ENCODE peak calls at places on chromosome X, in five cellular contexts. U is SK-N-SH, O is K562, D is A549, X is GM12878. Z is an unnamed sample.

GRCh38 chrX:70336767-70337166 is 46.9 kb downstream of the KIF4A start:
- DNase-seq in O (no peak), U (no peak), D (no peak), X (peak), Z (no peak)

GRCh38 chrX:19670854-19671620 is 155.7 kb upstream of the MAP3K15 start:
- DNase-seq in D (peak), U (peak), X (no peak), O (no peak), Z (peak)

GRCh38 chrX:155028749-155029360 is 2.2 kb downstream of the FUNDC2 start:
- DNase-seq in D (peak), X (no peak), U (no peak), O (peak), Z (no peak)

GRCh38 chrX:68292471-68292870 is 140.8 kb downstream of the OPHN1 start:
- DNase-seq in O (no peak), D (no peak), X (no peak), U (no peak), Z (no peak)

GRCh38 chrX:129984196-129984962 is 1.9 kb downstream of the BCORL1 start:
- DNase-seq in O (peak), U (peak), X (no peak), D (peak), Z (no peak)

GRCh38 chrX:42505057-42505456 is 272.9 kb downstream of the PPP1R2C start:
- DNase-seq in D (no peak), O (no peak), X (no peak), U (no peak), Z (no peak)

GRCh38 chrX:69163936-69164741 is 1.1 kb downstream of the PJA1 start:
- DNase-seq in X (no peak), O (peak), D (no peak), U (peak), Z (no peak)

GRCh38 chrX:16559206-16559619 is 90.7 kb upstream of the S100G start:
- DNase-seq in D (no peak), X (no peak), O (no peak), U (no peak), Z (no peak)

GRCh38 chrX:131262738-131263679 is 26.1 kb downstream of the IGSF1 start:
- DNase-seq in D (peak), X (no peak), O (peak), U (no peak), Z (peak)

GRCh38 chrX:107849747-107850478 is 24.2 kb downstream of the MID2 start:
- DNase-seq in X (no peak), D (peak), O (no peak), U (no peak), Z (no peak)

GRCh38 chrX:85243761-85244410 is at the start of the genes SATL1 and ZNF711:
- DNase-seq in O (peak), U (peak), D (peak), X (no peak), Z (peak)

GRCh38 chrX:103012945-103013344 is 51.0 kb downstream of the BEX1 start:
- DNase-seq in D (no peak), X (no peak), O (no peak), U (no peak), Z (no peak)

GRCh38 chrX:153884136-153885076 is 1.6 kb downstream of the L1CAM start:
- DNase-seq in X (no peak), O (no peak), D (peak), U (no peak), Z (no peak)

GRCh38 chrX:106707771-106708454 is 18.6 kb upstream of the RNF128 start:
- DNase-seq in U (no peak), D (peak), X (no peak), O (no peak), Z (no peak)

GRCh38 chrX:64792598-64793337 is 183.5 kb downstream of the ZC4H2 start:
- DNase-seq in U (no peak), D (no peak), X (no peak), O (no peak), Z (no peak)
- TF ChIP-seq RAD21 in U (no peak), D (no peak), X (no peak), O (no peak), Z (no peak)

DNA sequence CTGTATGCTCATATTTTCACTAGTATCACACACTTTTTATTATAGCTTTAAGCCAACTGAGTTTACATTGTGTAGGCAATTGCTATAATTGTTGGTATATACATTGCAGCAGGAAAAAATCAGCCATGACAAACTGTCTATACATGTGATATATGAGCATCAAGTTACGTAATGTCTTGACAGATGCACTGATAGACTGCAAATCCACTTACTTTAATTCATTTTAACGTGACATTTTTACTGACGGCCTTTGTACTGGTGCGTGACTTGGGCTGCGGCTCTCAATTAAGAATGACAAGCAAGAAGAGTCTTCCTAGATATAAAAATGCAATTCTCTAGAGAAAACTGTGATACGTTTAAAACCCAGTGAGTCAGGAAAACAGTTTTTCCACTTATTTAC is 143.8 kb downstream of the ACTRT1 start:
- DNase-seq in X (no peak), U (no peak), O (no peak), D (no peak), Z (no peak)
- TF ChIP-seq EP300 in X (no peak), U (no peak), O (no peak), D (no peak), Z (no peak)

GRCh38 chrX:137432609-137433008 is 133.3 kb upstream of the ZIC3 start:
- DNase-seq in U (peak), X (no peak), D (peak), O (peak), Z (peak)
- TF ChIP-seq RAD21 in U (peak), X (peak), D (no peak), O (peak), Z (no peak)

GRCh38 chrX:118727686-118728339 is 407 bp downstream of the IL13RA1 start:
- DNase-seq in X (no peak), O (peak), U (no peak), D (peak), Z (peak)

GRCh38 chrX:118729043-118729652 is 1.7 kb downstream of the IL13RA1 start:
- DNase-seq in O (no peak), X (no peak), D (no peak), U (no peak), Z (no peak)

GRCh38 chrX:118724352-118724751 is 3.1 kb upstream of the IL13RA1 start:
- DNase-seq in D (no peak), O (no peak), U (no peak), X (no peak), Z (no peak)

GRCh38 chrX:118724775-118725174 is 2.6 kb upstream of the IL13RA1 start:
- DNase-seq in X (no peak), D (peak), U (no peak), O (peak), Z (peak)

DNA sequence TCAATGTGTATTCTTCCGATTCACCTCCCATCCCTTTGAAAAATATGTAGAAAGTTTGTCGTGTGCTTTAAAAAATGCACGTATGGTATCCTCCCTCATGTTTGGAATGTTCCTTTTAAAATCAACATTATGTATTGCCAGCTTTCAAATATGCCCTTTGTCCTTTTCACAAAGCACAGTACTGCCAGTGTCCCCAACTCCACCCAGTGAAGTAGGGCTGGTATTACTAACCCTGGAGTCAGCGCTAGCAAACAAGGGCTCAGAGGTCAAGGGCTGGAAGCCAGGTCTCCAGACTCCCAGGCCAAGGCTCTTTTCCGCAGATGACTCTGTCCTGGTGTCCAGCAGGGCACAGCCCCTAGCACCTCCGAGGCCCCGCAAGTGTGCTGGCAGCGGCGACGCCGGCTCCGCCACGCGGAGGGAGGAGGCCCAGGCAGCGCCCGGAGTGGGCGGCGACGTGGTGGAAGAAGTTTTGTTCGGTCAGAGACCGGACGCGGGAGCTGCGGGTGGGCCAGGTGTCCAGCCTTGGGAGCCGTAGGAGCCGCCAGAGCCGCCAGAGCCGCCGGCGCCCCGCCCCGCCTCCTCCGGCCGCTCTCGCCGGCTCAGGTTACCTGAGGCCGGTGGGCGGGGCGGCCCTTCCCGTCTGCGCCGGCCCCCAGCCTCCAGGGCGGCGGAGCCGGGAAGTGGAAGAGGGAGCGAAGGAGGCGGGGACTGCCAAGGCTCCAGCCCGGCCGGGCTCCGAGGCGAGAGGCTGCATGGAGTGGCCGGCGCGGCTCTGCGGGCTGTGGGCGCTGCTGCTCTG is at the start of gene IL13RA1:
- DNase-seq in O (peak), X (no peak), U (peak), D (peak), Z (peak)
- TF ChIP-seq EP300 in O (no peak), X (no peak), U (no peak), D (no peak), Z (peak)

DNA sequence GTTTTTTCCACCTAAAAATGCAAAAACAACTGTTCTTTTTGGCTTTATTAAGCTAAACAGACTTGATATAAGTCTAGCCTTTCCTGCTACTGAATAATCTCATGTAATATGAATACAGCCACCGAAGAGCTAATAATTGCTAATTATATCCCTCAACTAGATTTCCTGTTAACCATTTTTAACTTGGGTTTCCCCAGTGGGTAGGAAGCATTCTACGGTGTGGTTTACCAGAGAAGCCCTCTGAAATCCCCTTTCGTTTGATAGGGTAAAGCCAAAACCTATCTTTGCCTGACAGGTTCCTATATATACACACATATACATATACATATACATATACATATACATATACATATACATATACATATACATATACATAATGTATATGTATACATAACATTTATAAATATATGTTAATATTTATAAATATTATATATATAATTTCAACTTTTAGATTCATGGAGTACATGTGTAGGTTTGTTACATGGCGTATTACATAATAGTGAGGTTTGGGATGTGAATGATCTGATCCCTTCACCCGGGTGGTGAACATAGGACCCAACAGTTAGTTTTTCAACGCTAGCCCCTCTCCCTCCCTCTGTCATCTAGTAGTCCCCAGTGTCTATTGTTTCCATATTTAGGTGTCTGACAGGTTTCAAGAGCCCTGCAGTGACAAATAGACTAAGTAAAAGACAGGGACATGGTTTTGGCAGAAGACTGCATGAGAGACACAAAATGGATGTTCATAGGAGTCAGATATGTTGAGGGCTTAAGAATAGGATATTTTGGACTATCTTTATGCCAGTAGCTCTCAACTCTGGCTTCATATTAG is 62.4 kb downstream of the ATXN3L start:
- DNase-seq in O (no peak), D (no peak), U (no peak), X (peak), Z (no peak)
- TF ChIP-seq RAD21 in O (no peak), D (no peak), U (no peak), X (peak), Z (no peak)

DNA sequence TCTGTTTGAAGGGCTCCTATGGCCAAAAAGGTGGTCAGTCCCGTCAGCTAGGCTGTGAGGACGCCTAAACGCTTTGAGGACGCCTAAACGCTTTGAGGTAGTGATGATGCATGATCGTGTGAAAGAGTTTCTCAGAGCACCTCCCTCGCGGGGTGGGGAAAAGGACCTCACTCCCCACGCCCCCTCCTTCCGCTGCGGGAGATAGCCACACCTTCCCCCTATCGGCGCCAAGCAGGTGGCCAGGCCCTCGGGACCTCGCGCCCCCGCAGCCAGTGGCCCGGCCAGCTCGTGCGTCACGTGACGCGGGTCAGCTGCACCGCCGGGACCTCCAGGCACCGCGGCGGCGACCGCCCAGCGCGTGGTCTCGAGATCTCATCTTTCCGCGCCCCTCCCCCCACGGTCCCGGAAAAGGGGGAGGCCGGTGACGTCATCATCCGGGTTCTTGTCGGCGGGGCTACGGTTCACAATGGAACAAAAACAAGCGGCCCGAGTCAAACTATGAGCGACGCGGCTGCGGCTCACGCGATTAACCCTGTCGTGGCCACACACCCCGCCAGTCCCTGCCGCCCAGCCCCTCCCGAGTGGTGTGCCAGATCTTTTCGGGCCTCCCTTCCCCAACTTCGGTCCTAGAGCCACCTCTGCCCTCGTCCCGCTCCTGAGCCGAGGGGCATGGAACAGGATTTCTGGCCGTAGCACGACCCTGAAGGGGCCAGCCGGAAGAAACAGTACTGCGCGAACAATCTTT is 713 bp upstream of the USP9X start:
- DNase-seq in X (peak), U (peak), D (peak), O (peak), Z (peak)
- TF ChIP-seq EP300 in X (peak), U (no peak), D (peak), O (peak), Z (no peak)

GRCh38 chrX:34956915-34957314 is 14.3 kb downstream of the FAM47B start:
- DNase-seq in D (peak), U (no peak), X (no peak), O (no peak), Z (no peak)
- TF ChIP-seq RAD21 in D (no peak), U (no peak), X (no peak), O (no peak), Z (no peak)

DNA sequence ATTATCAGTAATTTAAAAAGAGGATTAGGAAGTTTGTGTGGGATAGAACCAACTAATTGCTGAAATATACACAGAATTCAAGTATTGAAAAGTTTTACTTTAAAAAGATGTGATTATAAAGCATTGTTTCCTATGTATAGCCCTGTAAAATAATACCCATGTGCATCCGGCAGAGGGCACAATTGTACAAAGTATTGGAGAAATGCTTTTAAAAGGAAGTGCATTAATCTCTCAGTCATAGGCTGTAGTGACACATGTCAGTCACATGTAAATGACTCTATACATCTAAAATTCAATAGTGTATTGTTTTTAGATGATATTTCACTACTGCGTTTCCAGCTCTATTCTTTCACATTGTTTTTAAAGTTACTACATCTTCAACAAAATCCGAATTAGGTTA is 9.7 kb upstream of the GEMIN8 start:
- DNase-seq in X (no peak), D (peak), O (peak), U (peak), Z (peak)
- TF ChIP-seq EP300 in X (peak), D (no peak), O (peak), U (peak), Z (no peak)

Z was measured in HepG2.